ENCODE peak calls at places on chromosome 12, in five cellular contexts. B is neuronal stem cell, A is Calu3, L is frontal cortex, S is GM12865. H is an unnamed sample.

GRCh38 chr12:104589215-104589614 is 132.5 kb downstream of the CHST11 start:
- DNase-seq in B (no peak), A (no peak), L (no peak), S (no peak), H (no peak)

GRCh38 chr12:92538970-92539749 is 163.6 kb upstream of the PLEKHG7 start:
- DNase-seq in B (no peak), A (peak), L (no peak), S (peak), H (no peak)

GRCh38 chr12:64625243-64626077 is 15.2 kb downstream of the RASSF3 start:
- DNase-seq in B (no peak), A (peak), L (no peak), S (peak), H (peak)

GRCh38 chr12:96026331-96026730 is 9.1 kb downstream of the LTA4H start:
- DNase-seq in B (no peak), A (no peak), L (no peak), S (no peak), H (no peak)

GRCh38 chr12:19010726-19011125 is 118.8 kb upstream of the PLEKHA5 start:
- DNase-seq in B (no peak), A (no peak), L (no peak), S (peak), H (no peak)

GRCh38 chr12:106003297-106003696 is 135.5 kb downstream of the NUAK1 start:
- DNase-seq in B (no peak), A (no peak), L (no peak), S (no peak), H (no peak)

GRCh38 chr12:104846056-104846762 is 111.9 kb downstream of the SLC41A2 start:
- DNase-seq in B (no peak), A (no peak), L (no peak), S (no peak), H (no peak)

GRCh38 chr12:92402415-92402814 is 256.8 kb upstream of the BTG1 start:
- DNase-seq in B (no peak), A (no peak), L (no peak), S (no peak), H (no peak)

GRCh38 chr12:49059063-49059384 is 1.6 kb downstream of the KMT2D start:
- DNase-seq in B (no peak), A (no peak), L (no peak), S (no peak), H (no peak)

GRCh38 chr12:20653871-20654270 is 41.3 kb upstream of the SLCO1C1 start:
- DNase-seq in B (no peak), A (no peak), L (no peak), S (no peak), H (no peak)

GRCh38 chr12:120674172-120674571 is 12.8 kb upstream of the MLEC start:
- DNase-seq in B (no peak), A (no peak), L (no peak), S (peak), H (no peak)

GRCh38 chr12:67271976-67272375 is 2.8 kb downstream of the CAND1 start:
- DNase-seq in B (no peak), A (no peak), L (no peak), S (no peak), H (no peak)

GRCh38 chr12:45292486-45293195 is 76.7 kb downstream of the ANO6 start:
- DNase-seq in B (no peak), A (no peak), L (no peak), S (no peak), H (no peak)

GRCh38 chr12:116248433-116248832 is 29.1 kb downstream of the MED13L start:
- DNase-seq in B (no peak), A (no peak), L (no peak), S (peak), H (no peak)

GRCh38 chr12:48002179-48002601 is 2.1 kb downstream of the COL2A1 start:
- DNase-seq in B (peak), A (no peak), L (no peak), S (no peak), H (no peak)

H was measured in thyroid gland.